ENCODE peak calls at places on chromosomes 6 and 20, in five cellular contexts. U is GM12878, T is lower lobe of right lung, I is progenitor cell of endocrine pancreas, V is cardiac muscle cell. F is an unnamed sample.

GRCh38 chr6:157503018-157503747 is 122.2 kb downstream of the ZDHHC14 start:
- DNase-seq in V (no peak), T (no peak), U (no peak), I (no peak), F (no peak)

GRCh38 chr20:51486197-51487005 is 56.1 kb downstream of the NFATC2 start:
- DNase-seq in V (no peak), I (no peak), U (no peak), T (no peak), F (no peak)

GRCh38 chr6:10151144-10151915 is 263.5 kb downstream of the TFAP2A start:
- DNase-seq in I (no peak), U (no peak), V (no peak), T (no peak), F (no peak)

GRCh38 chr6:119110601-119111548 is 32.4 kb upstream of the FAM184A start:
- DNase-seq in T (no peak), V (peak), U (peak), I (peak), F (peak)

GRCh38 chr20:40233401-40233800 is 455.6 kb downstream of the MAFB start:
- DNase-seq in V (no peak), T (no peak), U (no peak), I (no peak), F (no peak)

GRCh38 chr6:168373389-168373788 is 53.8 kb upstream of the DACT2 start:
- DNase-seq in V (no peak), T (no peak), I (no peak), U (no peak), F (no peak)

GRCh38 chr6:13500264-13500663 is 12.9 kb upstream of the GFOD1 start:
- DNase-seq in U (no peak), I (no peak), V (no peak), T (no peak), F (no peak)

GRCh38 chr6:89436226-89436625 is 3.3 kb downstream of the ANKRD6 start:
- DNase-seq in V (no peak), I (no peak), T (no peak), U (no peak), F (no peak)

GRCh38 chr6:14781707-14782306 is 464.1 kb upstream of the JARID2 start:
- DNase-seq in I (no peak), U (no peak), T (no peak), V (no peak), F (no peak)

GRCh38 chr6:16136536-16137450 is 7.9 kb downstream of the MYLIP start:
- DNase-seq in U (no peak), T (no peak), V (no peak), I (no peak), F (no peak)

GRCh38 chr6:28158318-28158717 is 16.6 kb downstream of the ZKSCAN8 start:
- DNase-seq in V (no peak), I (no peak), T (no peak), U (no peak), F (no peak)

GRCh38 chr6:22380236-22380635 is 83.4 kb upstream of the PRL start:
- DNase-seq in V (no peak), I (no peak), T (no peak), U (no peak), F (no peak)

GRCh38 chr20:53914861-53915458 is 155.4 kb downstream of the BCAS1 start:
- DNase-seq in T (no peak), U (no peak), I (no peak), V (no peak), F (no peak)

GRCh38 chr20:57092112-57092899 is 174.1 kb downstream of the BMP7 start:
- DNase-seq in T (peak), U (peak), I (peak), V (peak), F (peak)

GRCh38 chr20:12093062-12093796 is 175.5 kb downstream of the BTBD3 start:
- DNase-seq in T (no peak), U (no peak), V (no peak), I (no peak), F (no peak)

GRCh38 chr20:9837634-9838033 is 1.2 kb downstream of the PAK5 start:
- DNase-seq in U (no peak), V (peak), I (no peak), T (no peak), F (no peak)

GRCh38 chr20:52289956-52290355 is 98.4 kb upstream of the ZFP64 start:
- DNase-seq in T (no peak), I (no peak), V (no peak), U (no peak), F (no peak)

GRCh38 chr6:139017227-139017626 is 11.3 kb upstream of the ABRACL start:
- DNase-seq in T (no peak), V (no peak), U (no peak), I (no peak), F (no peak)

GRCh38 chr6:44226368-44227137 is 3.2 kb downstream of the SLC29A1 start:
- DNase-seq in T (no peak), V (peak), I (no peak), U (no peak), F (no peak)

GRCh38 chr6:160966493-160967229 is 24.9 kb upstream of the MAP3K4 start:
- DNase-seq in U (no peak), I (no peak), T (no peak), V (no peak), F (no peak)

DNA sequence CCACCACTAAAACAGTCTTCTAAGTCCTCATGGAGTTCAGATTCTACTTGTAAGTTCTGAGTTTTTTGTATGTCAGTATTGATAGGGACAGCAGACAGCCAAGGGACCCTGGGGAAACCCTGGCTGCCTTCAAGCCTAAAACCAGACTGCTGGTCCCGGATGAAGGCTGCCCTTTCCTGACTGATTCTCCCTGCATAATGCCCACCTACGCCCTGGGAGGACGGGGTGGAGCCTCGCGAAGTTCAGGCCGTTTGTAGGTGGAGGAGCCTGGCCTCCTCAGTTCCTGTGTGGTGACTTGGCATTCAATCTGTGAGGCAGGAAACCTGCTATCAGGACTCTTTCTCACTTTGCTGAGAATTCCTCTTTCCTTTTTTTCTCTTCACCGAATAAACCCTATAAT is 120.3 kb upstream of the LGSN start:
- DNase-seq in V (no peak), U (no peak), I (no peak), T (no peak), F (peak)
- TF ChIP-seq CTCF in V (no peak), U (no peak), I (no peak), T (no peak), F (no peak)

GRCh38 chr20:32168184-32168910 is 39.2 kb downstream of the PLAGL2 start:
- DNase-seq in U (no peak), V (peak), I (no peak), T (no peak), F (no peak)
- TF ChIP-seq CTCF in U (no peak), V (no peak), I (no peak), T (no peak), F (no peak)

GRCh38 chr20:49247792-49248191 is 28.6 kb downstream of the DDX27 start:
- DNase-seq in T (no peak), U (no peak), V (no peak), I (no peak), F (peak)

GRCh38 chr20:49248301-49248700 is 29.1 kb downstream of the DDX27 start:
- DNase-seq in U (no peak), I (no peak), V (no peak), T (no peak), F (no peak)

GRCh38 chr20:49248879-49249665 is 28.8 kb downstream of the ZNFX1 start:
- DNase-seq in I (no peak), T (no peak), V (no peak), U (no peak), F (no peak)

GRCh38 chr20:49247169-49247734 is 28.0 kb downstream of the DDX27 start:
- DNase-seq in V (no peak), T (no peak), U (no peak), I (no peak), F (no peak)

GRCh38 chr20:49245921-49246740 is 26.9 kb downstream of the DDX27 start:
- DNase-seq in V (peak), T (no peak), U (no peak), I (no peak), F (peak)
- TF ChIP-seq CTCF in V (peak), T (peak), U (peak), I (peak), F (peak)

GRCh38 chr6:30719356-30719755 is 796 bp upstream of the TUBB start:
- DNase-seq in T (no peak), U (no peak), V (no peak), I (no peak), F (no peak)

GRCh38 chr6:30717129-30717844 is at the start of gene MDC1:
- DNase-seq in T (peak), U (peak), I (peak), V (peak), F (peak)

GRCh38 chr6:30714263-30714662 is 2.8 kb downstream of the MDC1 start:
- DNase-seq in U (no peak), I (no peak), V (no peak), T (no peak), F (no peak)

GRCh38 chr6:30719791-30720737 is at the start of gene TUBB:
- DNase-seq in T (peak), U (peak), I (peak), V (peak), F (peak)

DNA sequence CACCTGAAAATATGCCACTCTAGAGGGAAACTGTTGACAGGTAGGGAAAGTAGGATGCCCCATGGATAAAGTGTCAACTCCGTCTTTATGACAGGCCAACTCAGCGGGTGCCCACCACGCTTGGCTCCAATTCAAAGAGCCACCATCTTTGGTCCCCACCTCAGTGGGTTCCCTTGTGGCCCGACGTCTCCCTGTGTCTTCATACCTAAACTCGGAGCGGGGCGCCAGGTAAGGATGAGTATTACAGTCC is 277 bp downstream of the MDC1 start:
- DNase-seq in T (no peak), U (no peak), V (no peak), I (no peak), F (no peak)
- TF ChIP-seq CTCF in T (no peak), U (no peak), V (no peak), I (no peak), F (no peak)

GRCh38 chr20:62433655-62434054 is 6.3 kb upstream of the RBBP8NL start:
- DNase-seq in V (no peak), U (no peak), T (no peak), I (no peak), F (no peak)
- TF ChIP-seq CTCF in V (no peak), U (no peak), T (no peak), I (no peak), F (no peak)

DNA sequence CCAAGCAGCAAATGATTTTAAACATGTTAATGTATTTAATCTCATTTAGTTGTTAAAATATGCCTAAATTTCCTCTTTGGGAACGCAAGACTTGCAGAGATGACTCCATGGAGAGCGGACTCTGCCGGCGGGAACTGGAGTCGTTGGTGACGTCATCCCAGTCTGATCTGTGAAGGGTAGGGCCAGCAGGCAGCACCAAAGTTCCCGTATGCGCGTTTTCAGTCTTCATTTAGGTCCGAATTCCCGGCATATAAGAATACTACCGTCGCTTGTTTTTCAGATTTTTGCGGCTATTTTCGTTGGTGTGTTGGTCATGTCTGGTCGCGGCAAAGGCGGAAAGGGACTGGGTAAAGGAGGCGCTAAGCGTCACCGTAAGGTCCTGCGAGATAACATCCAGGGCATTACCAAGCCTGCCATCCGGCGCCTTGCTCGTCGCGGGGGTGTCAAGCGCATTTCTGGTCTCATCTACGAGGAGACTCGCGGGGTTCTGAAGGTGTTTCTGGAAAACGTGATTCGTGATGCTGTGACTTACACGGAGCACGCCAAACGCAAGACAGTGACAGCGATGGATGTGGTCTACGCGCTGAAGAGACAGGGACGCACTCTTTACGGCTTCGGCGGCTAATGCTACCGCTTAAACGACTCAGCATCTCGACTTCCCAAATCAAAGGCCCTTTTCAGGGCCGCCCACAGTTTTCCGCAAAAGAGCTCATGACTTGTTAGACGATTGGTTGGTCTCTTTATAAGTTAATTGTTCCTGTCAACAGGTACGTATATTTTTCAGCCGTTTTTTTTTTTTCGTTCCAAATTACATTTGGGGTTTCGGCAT is 117.3 kb downstream of the HFE start:
- DNase-seq in I (peak), U (peak), T (peak), V (peak), F (peak)
- TF ChIP-seq CTCF in I (peak), U (peak), T (peak), V (peak), F (no peak)

GRCh38 chr6:108616973-108617372 is 56.3 kb downstream of the FOXO3 start:
- DNase-seq in I (no peak), U (no peak), V (no peak), T (no peak), F (no peak)
- TF ChIP-seq CTCF in I (no peak), U (no peak), V (no peak), T (no peak), F (no peak)

GRCh38 chr6:155174576-155175174 is 89.1 kb upstream of the CLDN20 start:
- DNase-seq in I (peak), T (no peak), U (no peak), V (peak), F (peak)
- TF ChIP-seq CTCF in I (peak), T (peak), U (peak), V (peak), F (peak)

F was measured in endothelial cell.